ENCODE peak calls at places on chromosome 13, in eight cellular contexts. One of them, this sample, is unnamed.

GRCh38 chr13:79749556-79749955 is 268.6 kb downstream of the NDFIP2 start:
- DNase-seq in SK-N-SH: no peak
- DNase-seq in stomach: no peak
- DNase-seq in upper lobe of left lung: no peak
- DNase-seq in transverse colon: no peak
- DNase-seq in sigmoid colon: no peak
- DNase-seq in H1: no peak
- DNase-seq in suprapubic skin: no peak
- DNase-seq in this sample: no peak

GRCh38 chr13:98462946-98463345 is 114.0 kb downstream of the STK24 start:
- DNase-seq in stomach: no peak
- DNase-seq in sigmoid colon: peak; percentile 61
- DNase-seq in SK-N-SH: no peak
- DNase-seq in H1: no peak
- DNase-seq in suprapubic skin: no peak
- DNase-seq in transverse colon: no peak
- DNase-seq in upper lobe of left lung: no peak
- DNase-seq in this sample: no peak

GRCh38 chr13:100860866-100861265 is 186.3 kb upstream of the TMTC4 start:
- DNase-seq in SK-N-SH: no peak
- DNase-seq in suprapubic skin: no peak
- DNase-seq in sigmoid colon: no peak
- DNase-seq in upper lobe of left lung: no peak
- DNase-seq in H1: no peak
- DNase-seq in transverse colon: no peak
- DNase-seq in stomach: no peak
- DNase-seq in this sample: no peak

GRCh38 chr13:99322297-99323103 is 15.3 kb upstream of the GPR183 start:
- DNase-seq in upper lobe of left lung: no peak
- DNase-seq in transverse colon: no peak
- DNase-seq in suprapubic skin: no peak
- DNase-seq in sigmoid colon: no peak
- DNase-seq in H1: no peak
- DNase-seq in stomach: no peak
- DNase-seq in SK-N-SH: no peak
- DNase-seq in this sample: no peak

GRCh38 chr13:29664591-29664990 is 69.1 kb upstream of the SLC7A1 start:
- DNase-seq in transverse colon: no peak
- DNase-seq in H1: no peak
- DNase-seq in sigmoid colon: no peak
- DNase-seq in stomach: no peak
- DNase-seq in SK-N-SH: no peak
- DNase-seq in upper lobe of left lung: no peak
- DNase-seq in suprapubic skin: no peak
- DNase-seq in this sample: no peak

GRCh38 chr13:109844396-109844795 is 58.0 kb upstream of the IRS2 start:
- DNase-seq in suprapubic skin: no peak
- DNase-seq in stomach: peak; percentile 64
- DNase-seq in H1: no peak
- DNase-seq in sigmoid colon: peak; percentile 70
- DNase-seq in transverse colon: no peak
- DNase-seq in SK-N-SH: no peak
- DNase-seq in upper lobe of left lung: no peak
- DNase-seq in this sample: no peak

GRCh38 chr13:59641758-59642157 is 522.0 kb downstream of the DIAPH3 start:
- DNase-seq in sigmoid colon: no peak
- DNase-seq in suprapubic skin: no peak
- DNase-seq in transverse colon: no peak
- DNase-seq in upper lobe of left lung: no peak
- DNase-seq in H1: no peak
- DNase-seq in SK-N-SH: no peak
- DNase-seq in stomach: no peak
- DNase-seq in this sample: peak; percentile 10

GRCh38 chr13:30151398-30151797 is 156.0 kb downstream of the KATNAL1 start:
- DNase-seq in stomach: no peak
- DNase-seq in H1: no peak
- DNase-seq in SK-N-SH: no peak
- DNase-seq in transverse colon: no peak
- DNase-seq in upper lobe of left lung: no peak
- DNase-seq in suprapubic skin: no peak
- DNase-seq in sigmoid colon: no peak
- DNase-seq in this sample: no peak

GRCh38 chr13:74158028-74158427 is 23.8 kb upstream of the KLF12 start:
- DNase-seq in H1: no peak
- DNase-seq in upper lobe of left lung: peak; percentile 49
- DNase-seq in sigmoid colon: peak; percentile 60
- DNase-seq in SK-N-SH: no peak
- DNase-seq in transverse colon: no peak
- DNase-seq in suprapubic skin: no peak
- DNase-seq in stomach: no peak
- DNase-seq in this sample: no peak

GRCh38 chr13:64871742-64872141 is 2358.4 kb downstream of the PCDH9 start:
- DNase-seq in upper lobe of left lung: no peak
- DNase-seq in sigmoid colon: no peak
- DNase-seq in SK-N-SH: no peak
- DNase-seq in suprapubic skin: no peak
- DNase-seq in transverse colon: no peak
- DNase-seq in H1: no peak
- DNase-seq in stomach: no peak
- DNase-seq in this sample: no peak

GRCh38 chr13:100304241-100304640 is 215.3 kb downstream of the PCCA start:
- DNase-seq in sigmoid colon: no peak
- DNase-seq in suprapubic skin: no peak
- DNase-seq in upper lobe of left lung: no peak
- DNase-seq in transverse colon: no peak
- DNase-seq in SK-N-SH: no peak
- DNase-seq in stomach: no peak
- DNase-seq in H1: no peak
- DNase-seq in this sample: no peak

GRCh38 chr13:25752957-25753540 is 298.8 kb downstream of the SHISA2 start:
- DNase-seq in upper lobe of left lung: no peak
- DNase-seq in suprapubic skin: no peak
- DNase-seq in transverse colon: peak; percentile 35
- DNase-seq in sigmoid colon: no peak
- DNase-seq in stomach: peak; percentile 67
- DNase-seq in SK-N-SH: no peak
- DNase-seq in H1: no peak
- DNase-seq in this sample: no peak

GRCh38 chr13:92677571-92677970 is 549.0 kb upstream of the GPC6 start:
- DNase-seq in sigmoid colon: no peak
- DNase-seq in upper lobe of left lung: no peak
- DNase-seq in suprapubic skin: no peak
- DNase-seq in SK-N-SH: no peak
- DNase-seq in stomach: no peak
- DNase-seq in H1: no peak
- DNase-seq in transverse colon: no peak
- DNase-seq in this sample: no peak

GRCh38 chr13:100131863-100132574 is 43.1 kb downstream of the PCCA start:
- DNase-seq in transverse colon: no peak
- DNase-seq in SK-N-SH: peak; percentile 23
- DNase-seq in upper lobe of left lung: no peak
- DNase-seq in sigmoid colon: no peak
- DNase-seq in H1: no peak
- DNase-seq in stomach: no peak
- DNase-seq in suprapubic skin: no peak
- DNase-seq in this sample: no peak

GRCh38 chr13:112714366-112714765 is 24.5 kb downstream of the ATP11A start:
- DNase-seq in transverse colon: no peak
- DNase-seq in upper lobe of left lung: no peak
- DNase-seq in suprapubic skin: peak; percentile 63
- DNase-seq in sigmoid colon: peak; percentile 30
- DNase-seq in SK-N-SH: no peak
- DNase-seq in stomach: peak; percentile 20
- DNase-seq in H1: no peak
- DNase-seq in this sample: no peak

GRCh38 chr13:43924549-43925245 is 45.0 kb downstream of the LACC1 start:
- DNase-seq in stomach: no peak
- DNase-seq in SK-N-SH: no peak
- DNase-seq in upper lobe of left lung: no peak
- DNase-seq in transverse colon: no peak
- DNase-seq in suprapubic skin: no peak
- DNase-seq in H1: no peak
- DNase-seq in sigmoid colon: no peak
- DNase-seq in this sample: no peak

GRCh38 chr13:110560606-110561334 is 752 bp downstream of the RAB20 start:
- DNase-seq in sigmoid colon: peak; percentile 75
- DNase-seq in upper lobe of left lung: no peak
- DNase-seq in stomach: peak; percentile 57
- DNase-seq in transverse colon: peak; percentile 38
- DNase-seq in SK-N-SH: peak; percentile 71
- DNase-seq in H1: no peak
- DNase-seq in suprapubic skin: no peak
- DNase-seq in this sample: no peak

GRCh38 chr13:86974995-86975328 is 696.2 kb upstream of the SLITRK5 start:
- DNase-seq in SK-N-SH: no peak
- DNase-seq in sigmoid colon: no peak
- DNase-seq in suprapubic skin: no peak
- DNase-seq in H1: no peak
- DNase-seq in transverse colon: no peak
- DNase-seq in stomach: no peak
- DNase-seq in upper lobe of left lung: no peak
- DNase-seq in this sample: no peak

DNA sequence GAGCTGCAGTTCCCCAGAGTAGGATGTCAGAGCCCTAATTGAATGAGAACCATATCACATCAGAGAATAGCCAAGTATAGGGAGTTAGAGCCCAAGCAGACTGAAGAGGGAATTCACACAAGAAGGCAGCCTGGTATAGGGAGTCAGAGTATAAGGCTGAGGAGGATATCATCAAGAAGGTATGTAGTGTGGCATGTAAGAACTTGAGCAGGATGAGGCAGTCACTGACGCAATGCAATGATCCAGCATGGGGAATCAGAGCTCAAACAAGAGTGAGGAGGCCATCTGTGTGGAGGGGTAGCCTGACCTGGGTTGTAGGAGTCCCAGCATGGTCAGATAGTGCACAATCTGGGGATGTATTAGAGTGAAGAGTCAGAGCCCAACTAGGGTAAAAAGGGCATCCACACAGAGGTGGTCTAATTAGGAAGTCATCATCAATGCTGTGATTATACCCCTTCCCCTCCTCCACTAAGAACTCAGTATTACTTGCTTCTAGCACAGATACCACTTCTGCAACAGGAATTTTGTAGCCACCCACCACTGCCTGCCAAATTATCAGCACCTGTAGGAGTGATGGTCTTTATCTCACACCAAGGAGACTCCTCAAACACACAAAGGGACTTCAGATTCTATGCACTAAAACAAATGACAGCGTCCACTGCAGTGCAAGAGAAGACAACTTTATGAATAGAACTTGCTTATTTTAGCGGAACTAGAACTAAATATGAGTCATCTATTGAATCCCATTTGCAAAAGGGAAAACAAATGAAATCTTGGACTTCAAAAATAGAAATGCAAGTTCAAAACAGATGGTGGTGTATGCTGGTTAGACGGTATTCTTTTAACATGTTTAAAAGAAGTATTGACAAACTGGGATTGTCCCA is 107.2 kb downstream of the FNDC3A start:
- DNase-seq in sigmoid colon: no peak
- DNase-seq in SK-N-SH: no peak
- DNase-seq in stomach: no peak
- DNase-seq in suprapubic skin: no peak
- DNase-seq in upper lobe of left lung: no peak
- DNase-seq in H1: no peak
- DNase-seq in transverse colon: no peak
- DNase-seq in this sample: no peak
- TF ChIP-seq EP300 in sigmoid colon: no peak
- TF ChIP-seq EP300 in SK-N-SH: no peak
- TF ChIP-seq EP300 in stomach: no peak
- TF ChIP-seq EP300 in suprapubic skin: no peak
- TF ChIP-seq EP300 in upper lobe of left lung: no peak
- TF ChIP-seq EP300 in H1: no peak
- TF ChIP-seq EP300 in transverse colon: no peak
- TF ChIP-seq EP300 in this sample: no peak

GRCh38 chr13:36445278-36445677 is 13.0 kb downstream of the CCNA1 start:
- DNase-seq in SK-N-SH: no peak
- DNase-seq in suprapubic skin: no peak
- DNase-seq in H1: no peak
- DNase-seq in sigmoid colon: no peak
- DNase-seq in transverse colon: no peak
- DNase-seq in stomach: no peak
- DNase-seq in upper lobe of left lung: no peak
- DNase-seq in this sample: no peak
- TF ChIP-seq POLR2AphosphoS5 in SK-N-SH: no peak
- TF ChIP-seq POLR2AphosphoS5 in suprapubic skin: no peak
- TF ChIP-seq POLR2AphosphoS5 in H1: no peak
- TF ChIP-seq POLR2AphosphoS5 in sigmoid colon: no peak
- TF ChIP-seq POLR2AphosphoS5 in transverse colon: no peak
- TF ChIP-seq POLR2AphosphoS5 in stomach: no peak
- TF ChIP-seq POLR2AphosphoS5 in upper lobe of left lung: no peak
- TF ChIP-seq POLR2AphosphoS5 in this sample: no peak

DNA sequence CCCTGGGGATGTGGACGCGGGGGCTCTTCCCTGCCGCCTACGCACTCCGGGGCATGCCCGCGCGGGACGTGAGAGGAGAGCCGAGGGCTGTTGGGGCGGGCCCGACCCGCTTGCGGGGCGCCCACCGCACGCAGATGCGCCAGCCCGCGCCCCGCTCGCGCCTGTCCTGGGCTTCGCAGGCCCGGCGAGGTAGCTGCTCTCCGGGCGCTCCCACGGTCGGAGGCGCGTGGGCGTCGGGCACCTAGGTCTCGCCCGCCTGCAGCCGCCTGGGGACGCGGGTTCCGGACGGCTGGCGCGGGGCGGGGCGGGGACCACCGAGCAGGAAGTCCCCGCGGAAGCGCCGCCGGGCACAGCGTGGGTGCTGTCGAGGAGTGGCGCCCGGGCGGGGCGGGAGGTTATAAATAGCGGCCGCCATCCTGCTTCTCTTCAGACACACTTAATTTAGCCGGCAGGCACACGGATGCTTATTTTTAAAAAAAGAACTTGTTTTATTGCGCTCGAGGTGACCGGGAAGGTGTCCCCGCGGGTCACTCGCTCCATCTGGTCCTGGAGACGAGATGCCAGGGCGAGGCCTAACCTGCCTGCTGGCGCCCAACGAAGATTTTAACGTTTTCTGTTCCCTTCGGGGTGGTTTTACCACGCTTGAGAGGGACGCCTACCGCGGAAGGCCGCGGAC is 561 bp upstream of the GJA3 start:
- DNase-seq in suprapubic skin: no peak
- DNase-seq in sigmoid colon: no peak
- DNase-seq in upper lobe of left lung: peak; percentile 89
- DNase-seq in transverse colon: peak; percentile 39
- DNase-seq in H1: no peak
- DNase-seq in SK-N-SH: peak; percentile 43
- DNase-seq in stomach: no peak
- DNase-seq in this sample: no peak
- TF ChIP-seq EP300 in suprapubic skin: no peak
- TF ChIP-seq EP300 in sigmoid colon: no peak
- TF ChIP-seq EP300 in upper lobe of left lung: no peak
- TF ChIP-seq EP300 in transverse colon: no peak
- TF ChIP-seq EP300 in H1: no peak
- TF ChIP-seq EP300 in SK-N-SH: no peak
- TF ChIP-seq EP300 in stomach: no peak
- TF ChIP-seq EP300 in this sample: no peak

DNA sequence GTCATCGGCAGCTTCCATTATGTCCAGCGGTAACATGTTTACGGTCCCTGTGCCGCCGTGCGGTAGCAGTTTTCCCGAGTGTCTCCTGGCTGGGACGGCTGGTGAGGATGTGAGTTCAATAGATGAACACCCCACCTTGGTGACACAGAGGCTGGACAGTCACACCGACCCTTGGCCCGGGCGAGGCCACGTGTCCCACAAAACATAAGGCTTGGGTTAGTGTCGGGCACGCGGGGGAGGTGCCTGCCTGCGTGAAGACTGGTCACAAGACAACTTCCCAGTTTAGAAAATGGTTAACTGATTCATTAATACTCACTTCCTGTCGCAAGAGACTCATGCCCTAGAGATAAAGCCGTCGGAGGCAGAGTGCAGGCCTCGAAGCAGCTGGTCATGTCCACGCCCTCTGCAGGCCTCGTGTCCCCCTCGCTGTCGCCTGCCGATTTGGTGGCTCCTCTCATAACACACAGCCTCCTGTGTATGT is 17.2 kb downstream of the RASA3 start:
- DNase-seq in suprapubic skin: peak; percentile 79
- DNase-seq in sigmoid colon: peak; percentile 72
- DNase-seq in upper lobe of left lung: peak; percentile 83
- DNase-seq in SK-N-SH: no peak
- DNase-seq in H1: no peak
- DNase-seq in transverse colon: peak; percentile 81
- DNase-seq in stomach: peak; percentile 29
- DNase-seq in this sample: no peak
- TF ChIP-seq POLR2AphosphoS5 in suprapubic skin: no peak
- TF ChIP-seq POLR2AphosphoS5 in sigmoid colon: no peak
- TF ChIP-seq POLR2AphosphoS5 in upper lobe of left lung: peak; percentile 14
- TF ChIP-seq POLR2AphosphoS5 in SK-N-SH: no peak
- TF ChIP-seq POLR2AphosphoS5 in H1: no peak
- TF ChIP-seq POLR2AphosphoS5 in transverse colon: no peak
- TF ChIP-seq POLR2AphosphoS5 in stomach: no peak
- TF ChIP-seq POLR2AphosphoS5 in this sample: no peak

This sample was measured in esophagus muscularis mucosa.